ENCODE peak calls at places on chromosomes 16 and 17, in seven cellular contexts. F, R, U, P, I, T and J are unnamed samples.

GRCh38 chr16:50553182-50553710 is 5.0 kb downstream of the NKD1 start:
- DNase-seq in F (no peak), I (no peak), U (no peak), R (no peak), P (no peak), T (no peak), J (no peak)

GRCh38 chr17:7047566-7047965 is 3.7 kb upstream of the SLC16A11 start:
- DNase-seq in F (no peak), T (no peak), P (no peak), R (no peak), I (no peak), U (no peak), J (no peak)

GRCh38 chr16:4179020-4179419 is 62.8 kb upstream of the ADCY9 start:
- DNase-seq in U (no peak), T (no peak), R (peak), P (no peak), I (no peak), F (no peak), J (no peak)

GRCh38 chr17:45436161-45436560 is 3.5 kb upstream of the ARHGAP27 start:
- DNase-seq in P (peak), U (no peak), T (no peak), R (no peak), I (no peak), F (no peak), J (no peak)

GRCh38 chr17:42698736-42699414 is 16.5 kb downstream of the CNTNAP1 start:
- DNase-seq in U (no peak), F (no peak), R (peak), T (no peak), P (no peak), I (peak), J (no peak)

GRCh38 chr16:31201511-31202401 is 804 bp downstream of the PYCARD start:
- DNase-seq in I (peak), T (no peak), U (no peak), F (peak), R (no peak), P (peak), J (no peak)

GRCh38 chr16:53821487-53821886 is 117.5 kb downstream of the FTO start:
- DNase-seq in T (no peak), U (no peak), R (peak), P (no peak), F (no peak), I (no peak), J (no peak)

GRCh38 chr17:43338886-43339516 is 59.8 kb upstream of the ARL4D start:
- DNase-seq in R (no peak), I (peak), P (peak), T (peak), U (no peak), F (peak), J (peak)

GRCh38 chr16:71628810-71629209 is 2.8 kb downstream of the MARVELD3 start:
- DNase-seq in R (no peak), P (no peak), I (no peak), T (no peak), U (no peak), F (no peak), J (no peak)

GRCh38 chr16:27920391-27920891 is 143.1 kb downstream of the GSG1L start:
- DNase-seq in I (peak), R (no peak), P (no peak), F (peak), U (no peak), T (peak), J (no peak)

GRCh38 chr16:74760007-74760767 is 14.4 kb downstream of the FA2H start:
- DNase-seq in R (peak), U (no peak), P (no peak), T (no peak), I (no peak), F (no peak), J (no peak)